ENCODE peak calls at places on chromosomes 3 and 15, in eight cellular contexts. W is dorsolateral prefrontal cortex, C is choroid plexus epithelial cell, U is GM13977, H is nephron progenitor cell, T is hepatocyte, V is mesothelial cell of epicardium, S is NB4. A is an unnamed sample.

GRCh38 chr3:12138044-12138443 is 20.7 kb downstream of the TIMP4 start:
- DNase-seq in W (no peak), C (peak; percentile 59), U (no peak), H (peak; percentile 20), T (no peak), V (no peak), S (peak; percentile 63), A (peak; percentile 59)

GRCh38 chr3:176579741-176580185 is 617.5 kb downstream of the TBL1XR1 start:
- DNase-seq in W (no peak), C (peak; percentile 60), U (no peak), H (no peak), T (peak; percentile 12), V (no peak), S (no peak), A (no peak)

GRCh38 chr3:134711284-134711683 is 60.5 kb upstream of the KY start:
- DNase-seq in W (no peak), C (peak; percentile 24), U (no peak), H (no peak), T (no peak), V (no peak), S (peak; percentile 8), A (no peak)

GRCh38 chr3:192899540-192899982 is 18.1 kb downstream of the MB21D2 start:
- DNase-seq in W (no peak), C (peak; percentile 66), U (no peak), H (no peak), T (no peak), V (no peak), S (no peak), A (peak; percentile 48)

GRCh38 chr3:115667175-115668065 is 44.1 kb downstream of the GAP43 start:
- DNase-seq in W (no peak), C (peak; percentile 34), U (no peak), H (no peak), T (no peak), V (no peak), S (no peak), A (no peak)

GRCh38 chr3:10434938-10435336 is 70.4 kb downstream of the ATP2B2 start:
- DNase-seq in W (no peak), C (no peak), U (no peak), H (no peak), T (no peak), V (no peak), S (no peak), A (no peak)

GRCh38 chr3:24389108-24390090 is 105.3 kb downstream of the THRB start:
- DNase-seq in W (no peak), C (no peak), U (no peak), H (no peak), T (no peak), V (no peak), S (no peak), A (no peak)

GRCh38 chr3:27312044-27312668 is 57.0 kb downstream of the NEK10 start:
- DNase-seq in W (no peak), C (peak; percentile 88), U (peak; percentile 61), H (peak; percentile 11), T (peak; percentile 69), V (no peak), S (peak; percentile 67), A (peak; percentile 56)

GRCh38 chr15:66931768-66932633 is 133.4 kb upstream of the SMAD3 start:
- DNase-seq in W (no peak), C (peak; percentile 77), U (no peak), H (no peak), T (peak; percentile 78), V (no peak), S (no peak), A (no peak)

GRCh38 chr3:186152361-186152798 is 43.5 kb upstream of the ETV5 start:
- DNase-seq in W (no peak), C (no peak), U (no peak), H (no peak), T (no peak), V (no peak), S (no peak), A (peak; percentile 12)

GRCh38 chr15:84112025-84112424 is 123.5 kb upstream of the GOLGA6L4 start:
- DNase-seq in W (no peak), C (peak; percentile 68), U (no peak), H (no peak), T (peak; percentile 32), V (no peak), S (no peak), A (no peak)

GRCh38 chr15:58258501-58259274 is 120.5 kb downstream of the AQP9 start:
- DNase-seq in W (no peak), C (peak; percentile 25), U (no peak), H (no peak), T (no peak), V (no peak), S (no peak), A (no peak)

GRCh38 chr3:34583451-34583850 is 785.0 kb downstream of the PDCD6IP start:
- DNase-seq in W (no peak), C (no peak), U (no peak), H (no peak), T (no peak), V (no peak), S (no peak), A (no peak)

GRCh38 chr3:159619341-159619885 is 369.2 kb upstream of the IL12A start:
- DNase-seq in W (no peak), C (peak; percentile 52), U (no peak), H (peak; percentile 28), T (peak; percentile 16), V (no peak), S (no peak), A (no peak)

GRCh38 chr3:40877651-40878463 is 321.4 kb upstream of the CTNNB1 start:
- DNase-seq in W (peak; percentile 47), C (peak; percentile 79), U (no peak), H (no peak), T (peak; percentile 9), V (no peak), S (no peak), A (no peak)

GRCh38 chr3:189966843-189967242 is 153.9 kb downstream of the P3H2 start:
- DNase-seq in W (no peak), C (no peak), U (no peak), H (no peak), T (no peak), V (no peak), S (no peak), A (peak; percentile 73)

GRCh38 chr3:189961525-189962161 is 159.1 kb downstream of the P3H2 start:
- DNase-seq in W (peak; percentile 65), C (peak; percentile 88), U (peak; percentile 68), H (peak; percentile 81), T (peak; percentile 90), V (peak; percentile 85), S (peak; percentile 67), A (peak; percentile 79)

GRCh38 chr3:189964623-189965022 is 156.1 kb downstream of the P3H2 start:
- DNase-seq in W (no peak), C (no peak), U (no peak), H (no peak), T (no peak), V (no peak), S (no peak), A (no peak)

GRCh38 chr3:189962466-189962865 is 158.2 kb downstream of the P3H2 start:
- DNase-seq in W (no peak), C (no peak), U (no peak), H (no peak), T (no peak), V (no peak), S (no peak), A (no peak)

GRCh38 chr3:189967254-189967865 is 153.3 kb downstream of the P3H2 start:
- DNase-seq in W (no peak), C (peak; percentile 79), U (peak; percentile 55), H (peak; percentile 30), T (peak; percentile 79), V (no peak), S (peak; percentile 47), A (peak; percentile 81)
- TF ChIP-seq CTCF in W (peak; percentile 94), C (peak; percentile 79), U (peak; percentile 81), H (peak; percentile 93), T (peak; percentile 83), V (peak; percentile 94), S (peak; percentile 65), A (peak; percentile 73)

DNA sequence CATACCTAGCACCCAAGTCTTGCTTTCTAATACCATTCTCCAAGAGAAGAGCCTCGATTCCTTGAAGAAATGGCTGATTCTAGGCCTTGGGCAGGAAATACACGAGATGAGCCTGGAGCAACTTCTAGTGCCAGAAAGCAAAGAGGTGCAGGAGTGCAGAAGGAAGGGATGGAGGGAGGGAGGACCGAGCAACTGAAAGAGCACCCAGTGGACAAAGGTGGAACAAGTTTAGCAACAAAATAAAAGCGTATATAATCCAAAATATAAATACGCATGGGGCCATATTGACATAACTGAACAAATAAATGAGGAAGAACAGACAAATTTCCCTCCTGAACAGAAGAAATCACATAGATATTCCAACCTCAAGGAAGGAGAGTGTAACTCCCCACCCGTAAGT is 34.4 kb downstream of the CHSY1 start:
- DNase-seq in W (no peak), C (no peak), U (no peak), H (no peak), T (no peak), V (no peak), S (no peak), A (no peak)
- TF ChIP-seq CTCF in W (no peak), C (no peak), U (no peak), H (no peak), T (no peak), V (no peak), S (no peak), A (no peak)

GRCh38 chr15:61459785-61460707 is 230.9 kb upstream of the RORA start:
- DNase-seq in W (no peak), C (peak; percentile 87), U (no peak), H (no peak), T (peak; percentile 59), V (no peak), S (no peak), A (no peak)
- TF ChIP-seq CTCF in W (no peak), C (no peak), U (no peak), H (no peak), T (no peak), V (no peak), S (no peak), A (no peak)

DNA sequence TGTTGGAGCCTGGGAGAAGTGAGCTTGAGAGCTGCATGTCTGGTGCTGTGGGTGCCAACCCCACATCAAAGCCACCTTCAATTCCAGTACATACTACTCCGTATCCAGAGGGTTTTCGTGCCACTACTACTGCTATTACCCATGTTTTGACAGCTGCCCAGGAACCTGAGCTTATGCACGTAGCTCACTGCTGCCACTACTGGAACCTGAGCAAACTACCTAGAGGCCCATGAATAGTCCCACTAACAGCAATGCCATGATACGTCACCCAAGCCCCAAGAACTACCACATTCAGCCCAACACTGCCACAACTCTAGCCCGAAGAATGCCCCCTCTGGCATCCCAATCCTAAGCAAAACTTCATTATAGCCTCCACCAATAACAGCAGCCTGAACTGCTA is 215.2 kb upstream of the BCHE start:
- DNase-seq in W (no peak), C (no peak), U (no peak), H (no peak), T (no peak), V (no peak), S (peak; percentile 3), A (no peak)
- TF ChIP-seq CTCF in W (no peak), C (no peak), U (no peak), H (no peak), T (no peak), V (no peak), S (no peak), A (peak; percentile 1)